ENCODE peak calls at places on chromosomes 13 and 19, in seven cellular contexts. G, D, N, H, S, B and R are unnamed samples. For H4K20me1, the result is how much of the 10 kb centered on the place peaks cover.

GRCh38 chr13:64782459-64782858 is 2447.7 kb downstream of the PCDH9 start:
- DNase-seq in B (no peak), S (no peak), H (no peak), D (no peak), G (no peak), N (no peak), R (no peak)

GRCh38 chr13:98598043-98598442 is 21.1 kb upstream of the STK24 start:
- DNase-seq in S (no peak), B (no peak), N (no peak), D (peak), G (peak), H (no peak), R (no peak)

GRCh38 chr19:8575467-8575997 is 1.7 kb downstream of the MYO1F start:
- DNase-seq in G (peak), B (peak), S (no peak), N (peak), H (peak), D (peak), R (no peak)

GRCh38 chr19:57576661-57577060 is 2.0 kb downstream of the ZNF416 start:
- DNase-seq in D (no peak), B (no peak), S (no peak), G (no peak), N (no peak), H (no peak), R (no peak)

GRCh38 chr13:35512271-35512920 is 35.9 kb upstream of the MAB21L1 start:
- DNase-seq in H (peak), S (no peak), G (no peak), D (no peak), B (peak), N (peak), R (no peak)

GRCh38 chr19:43329989-43330388 is 23.5 kb upstream of the CD177 start:
- DNase-seq in N (no peak), D (no peak), B (no peak), G (no peak), S (no peak), H (no peak), R (no peak)

GRCh38 chr19:5154129-5154798 is 185.4 kb downstream of the KDM4B start:
- DNase-seq in G (peak), B (no peak), S (no peak), H (no peak), D (peak), N (no peak), R (peak)

GRCh38 chr19:14786421-14786851 is 8.1 kb upstream of the ADGRE2 start:
- DNase-seq in H (no peak), S (no peak), B (no peak), G (peak), N (peak), D (peak), R (peak)

GRCh38 chr13:105159794-105160193 is 1375.7 kb downstream of the EFNB2 start:
- DNase-seq in H (no peak), D (no peak), G (no peak), S (no peak), N (no peak), B (no peak), R (no peak)

GRCh38 chr13:50392977-50393376 is 377.7 kb downstream of the KCNRG start:
- DNase-seq in D (no peak), N (no peak), S (no peak), G (no peak), B (no peak), H (no peak), R (no peak)

GRCh38 chr19:38362076-38362945 is 12.1 kb upstream of the PSMD8 start:
- DNase-seq in G (peak), S (peak), D (peak), H (peak), B (peak), N (peak), R (peak)

GRCh38 chr13:46896346-46897138 is at the start of gene HTR2A:
- DNase-seq in G (no peak), N (peak), D (peak), B (no peak), S (no peak), H (peak), R (no peak)

GRCh38 chr19:7550987-7551761 is 15.7 kb downstream of the PNPLA6 start:
- DNase-seq in H (peak), G (peak), S (no peak), B (no peak), D (peak), N (peak), R (peak)

GRCh38 chr19:19426216-19426615 is 20.7 kb downstream of the GATAD2A start:
- DNase-seq in D (no peak), H (no peak), S (no peak), B (no peak), G (no peak), N (no peak), R (no peak)

GRCh38 chr19:19426799-19427198 is 21.3 kb downstream of the GATAD2A start:
- DNase-seq in N (no peak), G (no peak), D (no peak), B (no peak), H (no peak), S (no peak), R (no peak)

GRCh38 chr19:19423322-19423721 is 17.8 kb downstream of the GATAD2A start:
- DNase-seq in D (no peak), S (no peak), G (no peak), H (no peak), N (no peak), B (peak), R (no peak)

GRCh38 chr19:19427302-19427701 is 21.8 kb downstream of the GATAD2A start:
- DNase-seq in N (no peak), D (no peak), G (no peak), B (no peak), H (no peak), S (no peak), R (no peak)

GRCh38 chr19:19425170-19425875 is 19.8 kb downstream of the GATAD2A start:
- DNase-seq in S (no peak), G (no peak), H (no peak), B (no peak), N (no peak), D (no peak), R (no peak)
- H4K20me1 ChIP-seq in S (half or more), G (under half), H (half or more), B (half or more), N (under half), D (half or more), R (under half)

DNA sequence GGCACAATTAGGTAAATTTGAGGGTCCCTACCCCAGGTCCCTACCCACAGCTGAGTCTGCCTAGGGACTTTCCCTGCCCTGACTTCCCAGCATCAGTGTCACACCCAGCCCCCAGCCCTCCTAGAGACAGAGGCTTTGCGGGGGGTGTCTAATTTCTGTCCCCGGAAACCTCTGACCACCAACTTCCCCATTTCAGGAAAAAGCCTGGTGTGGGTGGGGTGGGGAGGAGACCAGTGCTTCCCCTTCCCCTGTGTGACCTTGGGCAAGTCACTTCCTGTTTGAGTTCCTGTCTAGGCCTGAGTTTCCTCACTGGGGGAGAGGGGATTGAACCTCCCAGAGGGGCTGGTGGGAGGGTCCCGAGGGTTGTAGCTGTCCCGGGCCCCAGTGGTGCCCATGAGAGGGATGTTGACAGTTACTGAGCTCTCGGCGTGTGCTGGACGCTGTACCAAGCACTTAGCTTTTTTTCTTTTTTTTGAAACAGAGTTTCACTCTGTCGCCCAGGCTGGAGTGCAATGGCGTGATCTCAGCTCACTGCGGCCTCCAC is 7.9 kb downstream of the VASP start:
- DNase-seq in G (no peak), N (no peak), H (no peak), D (no peak), B (no peak), S (no peak), R (peak)
- H4K20me1 ChIP-seq in G (under half), N (under half), H (half or more), D (half or more), B (half or more), S (under half), R (under half)

GRCh38 chr19:44851427-44851826 is 5.3 kb downstream of the NECTIN2 start:
- DNase-seq in S (no peak), B (no peak), H (no peak), D (no peak), N (no peak), G (no peak), R (peak)

GRCh38 chr19:44856438-44857083 is 10.5 kb downstream of the NECTIN2 start:
- DNase-seq in G (no peak), S (no peak), H (no peak), B (peak), N (no peak), D (no peak), R (no peak)

GRCh38 chr19:44857837-44858236 is 11.7 kb downstream of the NECTIN2 start:
- DNase-seq in N (no peak), D (no peak), G (no peak), S (no peak), H (no peak), B (no peak), R (no peak)

GRCh38 chr19:44850641-44851109 is 4.6 kb downstream of the NECTIN2 start:
- DNase-seq in S (no peak), B (no peak), G (no peak), N (no peak), D (no peak), H (no peak), R (no peak)

DNA sequence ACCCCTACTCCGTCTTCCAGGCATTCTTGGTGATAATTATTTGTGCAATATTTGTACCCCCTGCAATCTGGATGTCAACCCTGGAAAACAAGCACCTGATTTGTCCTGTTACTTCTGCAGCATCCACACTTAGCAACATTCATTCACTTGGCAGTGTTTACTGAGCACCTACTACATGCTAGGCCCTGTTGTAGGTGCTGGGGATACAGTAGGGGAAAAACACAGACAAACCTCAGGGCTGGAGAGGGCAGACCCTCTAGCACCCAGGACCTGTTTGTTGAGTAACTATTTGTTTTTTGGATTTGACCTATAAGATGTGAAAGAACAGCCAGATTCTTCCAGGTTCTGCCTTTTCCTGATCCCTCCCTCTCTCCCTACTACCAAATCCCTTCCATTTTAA is 9.5 kb downstream of the NECTIN2 start:
- DNase-seq in B (no peak), D (no peak), S (no peak), H (no peak), G (no peak), N (no peak), R (no peak)
- H4K20me1 ChIP-seq in B (half or more), D (half or more), S (under half), H (half or more), G (under half), N (under half), R (under half)

GRCh38 chr19:3374369-3375112 is 8.2 kb downstream of the NFIC start:
- DNase-seq in B (no peak), S (no peak), D (no peak), G (no peak), H (no peak), N (peak), R (no peak)
- H4K20me1 ChIP-seq in B (half or more), S (under half), D (under half), G (under half), H (half or more), N (under half), R (under half)

DNA sequence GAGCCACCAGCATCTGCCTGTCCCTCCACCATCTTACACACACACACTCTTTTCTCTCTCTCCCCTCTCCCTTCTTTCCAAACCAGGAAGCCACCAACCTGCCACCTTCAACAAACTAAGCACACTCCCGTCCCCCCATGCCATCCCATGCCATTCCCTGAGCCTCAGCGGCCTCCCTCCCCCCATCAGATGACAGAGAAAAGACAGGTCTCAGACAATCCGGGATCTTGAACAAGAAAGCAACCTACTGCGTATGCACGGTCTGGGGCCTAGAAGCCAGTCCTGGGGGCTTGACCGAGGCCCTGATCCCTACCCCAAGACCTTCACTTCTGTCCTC is 19.4 kb downstream of the AKT2 start:
- DNase-seq in H (no peak), B (no peak), N (no peak), G (no peak), S (no peak), D (no peak), R (no peak)
- H4K20me1 ChIP-seq in H (half or more), B (half or more), N (under half), G (under half), S (under half), D (under half), R (under half)

GRCh38 chr13:112743451-112744305 is 53.8 kb downstream of the ATP11A start:
- DNase-seq in G (no peak), H (no peak), D (no peak), B (no peak), N (no peak), S (no peak), R (no peak)
- H4K20me1 ChIP-seq in G (under half), H (under half), D (under half), B (under half), N (under half), S (under half), R (under half)

GRCh38 chr19:41320185-41320518 is 10.2 kb downstream of the CCDC97 start:
- DNase-seq in N (no peak), S (no peak), H (no peak), G (no peak), B (no peak), D (no peak), R (no peak)
- H4K20me1 ChIP-seq in N (under half), S (under half), H (half or more), G (under half), B (under half), D (under half), R (under half)

GRCh38 chr13:51397262-51397933 is 55.4 kb downstream of the INTS6 start:
- DNase-seq in H (peak), G (no peak), S (no peak), N (peak), D (peak), B (peak), R (no peak)
- H4K20me1 ChIP-seq in H (under half), G (under half), S (under half), N (under half), D (under half), B (half or more), R (under half)